ENCODE peak calls at places on chromosome 6, in seven cellular contexts. A is nephron progenitor cell, S is neural progenitor cell, P is transverse colon, I is endothelial cell, X is hepatocyte, K is EL. O is an unnamed sample.

GRCh38 chr6:42136508-42137191 is 5.8 kb downstream of the C6orf132 start:
- DNase-seq in A (peak; percentile 62), S (peak; percentile 90), P (peak; percentile 40), I (peak; percentile 30), X (peak; percentile 76), K (peak; percentile 83), O (peak; percentile 86)

GRCh38 chr6:148423133-148423532 is 80.5 kb downstream of the SASH1 start:
- DNase-seq in A (no peak), S (no peak), P (no peak), I (no peak), X (no peak), K (no peak), O (no peak)

GRCh38 chr6:80376411-80376810 is 269.9 kb downstream of the BCKDHB start:
- DNase-seq in A (no peak), S (no peak), P (no peak), I (no peak), X (no peak), K (no peak), O (peak; percentile 74)

GRCh38 chr6:140537834-140538680 is 1163.6 kb upstream of the CITED2 start:
- DNase-seq in A (peak; percentile 18), S (peak; percentile 77), P (no peak), I (no peak), X (peak; percentile 63), K (peak; percentile 99), O (peak; percentile 99)

GRCh38 chr6:53579338-53579737 is 34.4 kb upstream of the GCLC start:
- DNase-seq in A (no peak), S (no peak), P (no peak), I (no peak), X (no peak), K (no peak), O (no peak)

GRCh38 chr6:47308674-47309325 is 905 bp downstream of the TNFRSF21 start:
- DNase-seq in A (peak; percentile 56), S (peak; percentile 70), P (peak; percentile 22), I (peak; percentile 33), X (peak; percentile 44), K (peak; percentile 36), O (peak; percentile 37)

GRCh38 chr6:100678027-100678426 is 203.1 kb downstream of the ASCC3 start:
- DNase-seq in A (no peak), S (no peak), P (no peak), I (no peak), X (no peak), K (no peak), O (no peak)

GRCh38 chr6:164826831-164827468 is 482.5 kb downstream of the C6orf118 start:
- DNase-seq in A (no peak), S (no peak), P (no peak), I (no peak), X (no peak), K (no peak), O (peak; percentile 35)

GRCh38 chr6:169887529-169888140 is 136.2 kb downstream of the ERMARD start:
- DNase-seq in A (no peak), S (no peak), P (no peak), I (no peak), X (no peak), K (no peak), O (no peak)

GRCh38 chr6:30926644-30927043 is 5.3 kb downstream of the SFTA2 start:
- DNase-seq in A (no peak), S (no peak), P (peak; percentile 42), I (no peak), X (peak; percentile 42), K (peak; percentile 39), O (peak; percentile 35)

GRCh38 chr6:30591008-30591407 is 19.8 kb downstream of the ABCF1 start:
- DNase-seq in A (no peak), S (no peak), P (no peak), I (no peak), X (peak; percentile 52), K (no peak), O (peak; percentile 41)

GRCh38 chr6:154921482-154921881 is 73.6 kb upstream of the TIAM2 start:
- DNase-seq in A (no peak), S (no peak), P (no peak), I (no peak), X (no peak), K (no peak), O (no peak)

GRCh38 chr6:152220785-152221184 is 413.3 kb downstream of the ESR1 start:
- DNase-seq in A (no peak), S (no peak), P (no peak), I (no peak), X (no peak), K (no peak), O (no peak)

GRCh38 chr6:37653933-37654565 is 43.6 kb downstream of the MDGA1 start:
- DNase-seq in A (peak; percentile 31), S (no peak), P (peak; percentile 49), I (peak; percentile 30), X (peak; percentile 23), K (peak; percentile 43), O (no peak)

GRCh38 chr6:134935076-134935475 is 14.8 kb downstream of the ALDH8A1 start:
- DNase-seq in A (no peak), S (no peak), P (no peak), I (no peak), X (peak; percentile 42), K (peak; percentile 38), O (peak; percentile 18)

GRCh38 chr6:124984668-124985338 is 22.6 kb downstream of the RNF217 start:
- DNase-seq in A (no peak), S (no peak), P (no peak), I (no peak), X (no peak), K (peak; percentile 56), O (peak; percentile 55)